ENCODE peak calls at places on chromosome 21, in nine cellular contexts. K, T, I, X, L, W, H, C and B are unnamed samples.

GRCh38 chr21:44408226-44408625 is 47.1 kb upstream of the LRRC3 start:
- DNase-seq in K (no peak), T (no peak), I (no peak), X (no peak), L (no peak), W (no peak), H (no peak), C (no peak), B (no peak)

GRCh38 chr21:41834926-41835663 is 44.0 kb downstream of the PRDM15 start:
- DNase-seq in K (no peak), T (no peak), I (no peak), X (peak), L (no peak), W (no peak), H (no peak), C (no peak), B (no peak)

GRCh38 chr21:45029298-45029967 is 44.9 kb upstream of the ADARB1 start:
- DNase-seq in K (no peak), T (no peak), I (no peak), X (peak), L (no peak), W (no peak), H (no peak), C (peak), B (no peak)

GRCh38 chr21:41403966-41404365 is 22.1 kb upstream of the MX1 start:
- DNase-seq in K (no peak), T (no peak), I (no peak), X (no peak), L (no peak), W (no peak), H (no peak), C (no peak), B (no peak)

GRCh38 chr21:16794944-16795343 is 717.9 kb upstream of the CXADR start:
- DNase-seq in K (peak), T (no peak), I (no peak), X (no peak), L (peak), W (no peak), H (no peak), C (no peak), B (peak)

GRCh38 chr21:32547018-32547417 is 38.3 kb downstream of the TCP10L start:
- DNase-seq in K (no peak), T (no peak), I (no peak), X (no peak), L (no peak), W (no peak), H (no peak), C (no peak), B (no peak)

GRCh38 chr21:45412909-45413581 is 8.1 kb downstream of the COL18A1 start:
- DNase-seq in K (no peak), T (no peak), I (no peak), X (peak), L (no peak), W (no peak), H (no peak), C (no peak), B (no peak)

GRCh38 chr21:39656209-39656608 is 43.5 kb downstream of the B3GALT5 start:
- DNase-seq in K (no peak), T (no peak), I (no peak), X (no peak), L (no peak), W (no peak), H (no peak), C (no peak), B (no peak)

GRCh38 chr21:23740463-23740862 is 1866.8 kb downstream of the MRPL39 start:
- DNase-seq in K (no peak), T (no peak), I (no peak), X (no peak), L (no peak), W (peak), H (no peak), C (no peak), B (no peak)

GRCh38 chr21:45551316-45551715 is 9.1 kb upstream of the SLC19A1 start:
- DNase-seq in K (peak), T (no peak), I (no peak), X (peak), L (peak), W (peak), H (no peak), C (no peak), B (peak)

GRCh38 chr21:39386194-39386593 is 37.3 kb upstream of the HMGN1 start:
- DNase-seq in K (no peak), T (no peak), I (no peak), X (peak), L (no peak), W (peak), H (no peak), C (peak), B (no peak)

GRCh38 chr21:46057710-46058241 is 40.1 kb upstream of the COL6A2 start:
- DNase-seq in K (no peak), T (no peak), I (no peak), X (no peak), L (no peak), W (no peak), H (no peak), C (no peak), B (no peak)

GRCh38 chr21:43659136-43660000 is at the start of the genes HSF2BP and RRP1B:
- DNase-seq in K (no peak), T (peak), I (peak), X (peak), L (peak), W (peak), H (peak), C (peak), B (peak)

GRCh38 chr21:45988366-45989347 is 7.1 kb downstream of the COL6A1 start:
- DNase-seq in K (no peak), T (no peak), I (no peak), X (peak), L (no peak), W (no peak), H (no peak), C (no peak), B (no peak)

GRCh38 chr21:38377165-38378093 is 120.6 kb downstream of the KCNJ15 start:
- DNase-seq in K (no peak), T (no peak), I (no peak), X (no peak), L (no peak), W (no peak), H (no peak), C (no peak), B (no peak)

GRCh38 chr21:42414066-42414465 is 10.4 kb downstream of the UBASH3A start:
- DNase-seq in K (no peak), T (no peak), I (no peak), X (no peak), L (no peak), W (no peak), H (no peak), C (no peak), B (no peak)

GRCh38 chr21:37365657-37366487 is 701 bp upstream of the DYRK1A start:
- DNase-seq in K (no peak), T (peak), I (no peak), X (peak), L (peak), W (peak), H (peak), C (peak), B (peak)

GRCh38 chr21:44947111-44947929 is 7.5 kb downstream of the SLX9 start:
- DNase-seq in K (no peak), T (no peak), I (no peak), X (peak), L (peak), W (no peak), H (no peak), C (no peak), B (no peak)